ENCODE peak calls at places on chromosomes 3 and 15, in eight cellular contexts. O is mammary epithelial cell; Y is dorsolateral prefrontal cortex; G is HFF-Myc; S is CD8-positive, alpha-beta T cell; E is adrenal gland; T is GM23338; K is CD4-positive, CD25-positive, alpha-beta regulatory T cell. I is an unnamed sample.

GRCh38 chr15:94670436-94671034 is 439.2 kb downstream of the MCTP2 start:
- DNase-seq in E (no peak), O (peak; percentile 40), Y (no peak), G (peak; percentile 2), K (peak; percentile 6), S (no peak), T (peak; percentile 57), I (peak; percentile 15)

GRCh38 chr15:39685999-39686613 is 96.5 kb downstream of the FSIP1 start:
- DNase-seq in T (peak; percentile 83), G (no peak), E (peak; percentile 21), K (peak; percentile 52), S (no peak), Y (no peak), O (peak; percentile 36), I (no peak)

GRCh38 chr3:27847697-27848096 is 125.6 kb upstream of the EOMES start:
- DNase-seq in G (no peak), Y (no peak), K (no peak), S (no peak), E (no peak), T (no peak), O (no peak), I (no peak)

GRCh38 chr15:70348581-70349344 is 251.0 kb upstream of the TLE3 start:
- DNase-seq in O (peak; percentile 75), S (no peak), E (peak; percentile 64), G (no peak), T (no peak), K (no peak), Y (no peak), I (no peak)

GRCh38 chr3:73451276-73451973 is 173.3 kb downstream of the PDZRN3 start:
- DNase-seq in S (no peak), E (no peak), O (no peak), K (no peak), Y (no peak), G (no peak), T (no peak), I (no peak)

GRCh38 chr3:45506084-45506483 is 88.5 kb upstream of the LIMD1 start:
- DNase-seq in S (no peak), G (no peak), Y (no peak), E (no peak), K (no peak), O (no peak), T (no peak), I (no peak)

GRCh38 chr3:10309736-10310135 is 11.2 kb downstream of the SEC13 start:
- DNase-seq in S (no peak), G (no peak), O (no peak), K (no peak), T (no peak), E (no peak), Y (no peak), I (no peak)

GRCh38 chr3:139447486-139447885 is 28.8 kb downstream of the RBP2 start:
- DNase-seq in S (no peak), K (no peak), E (no peak), G (no peak), T (no peak), O (no peak), Y (no peak), I (no peak)

GRCh38 chr15:37978231-37978630 is 43.8 kb downstream of the TMCO5A start:
- DNase-seq in O (no peak), E (no peak), S (no peak), Y (no peak), G (no peak), K (no peak), T (no peak), I (no peak)

GRCh38 chr3:156787926-156788663 is 38.1 kb upstream of the LEKR1 start:
- DNase-seq in K (peak; percentile 30), O (peak; percentile 97), S (no peak), G (peak; percentile 87), T (no peak), E (no peak), Y (no peak), I (peak; percentile 82)

GRCh38 chr15:40302981-40303380 is 4.8 kb downstream of the PLCB2 start:
- DNase-seq in T (no peak), G (no peak), S (no peak), O (no peak), Y (no peak), K (no peak), E (no peak), I (no peak)

GRCh38 chr15:53513431-53513830 is 246.0 kb downstream of the WDR72 start:
- DNase-seq in S (no peak), O (no peak), G (no peak), Y (no peak), E (no peak), K (no peak), T (no peak), I (no peak)

GRCh38 chr3:42119558-42120355 is 28.6 kb downstream of the TRAK1 start:
- DNase-seq in G (no peak), K (no peak), Y (no peak), S (no peak), E (no peak), T (no peak), O (no peak), I (no peak)

GRCh38 chr3:29912600-29913288 is 631.9 kb downstream of the RBMS3 start:
- DNase-seq in G (no peak), Y (no peak), S (no peak), E (no peak), K (no peak), O (no peak), T (no peak), I (no peak)

GRCh38 chr3:15646924-15647511 is 45.5 kb downstream of the BTD start:
- DNase-seq in E (peak; percentile 78), O (peak; percentile 88), Y (no peak), T (no peak), K (no peak), G (peak; percentile 98), S (no peak), I (peak; percentile 95)

GRCh38 chr15:60962087-60962486 is 267.0 kb downstream of the RORA start:
- DNase-seq in E (no peak), T (no peak), G (no peak), Y (no peak), K (no peak), S (no peak), O (no peak), I (no peak)

GRCh38 chr15:61227269-61228024 is 1.7 kb downstream of the RORA start:
- DNase-seq in Y (no peak), T (peak; percentile 60), K (no peak), E (peak; percentile 61), G (peak; percentile 17), O (peak; percentile 52), S (no peak), I (no peak)

GRCh38 chr3:100518983-100519382 is 26.6 kb downstream of the TMEM45A start:
- DNase-seq in S (no peak), T (no peak), K (no peak), G (no peak), Y (no peak), E (no peak), O (peak; percentile 68), I (no peak)

GRCh38 chr3:32392530-32393302 is 1.1 kb downstream of the CMTM7 start:
- DNase-seq in Y (no peak), T (peak; percentile 38), G (no peak), K (peak; percentile 41), E (peak; percentile 64), S (no peak), O (peak; percentile 65), I (no peak)

GRCh38 chr3:103048371-103048722 is 613.5 kb downstream of the ZPLD1 start:
- DNase-seq in S (no peak), T (no peak), Y (no peak), K (no peak), O (no peak), G (no peak), E (no peak), I (peak; percentile 53)
- H3K4me3 ChIP-seq in S (no peak overlapping the region), T (no peak overlapping the region), Y (no peak overlapping the region), K (no peak overlapping the region), O (no peak overlapping the region), G (no peak overlapping the region), E (no peak overlapping the region), I (no peak overlapping the region)

GRCh38 chr3:71751602-71752001 is 2.1 kb upstream of the GPR27 start:
- DNase-seq in Y (no peak), S (no peak), G (no peak), E (no peak), K (no peak), O (no peak), T (no peak), I (no peak)

GRCh38 chr3:71759401-71759800 is 5.7 kb downstream of the GPR27 start:
- DNase-seq in E (no peak), G (no peak), S (no peak), Y (no peak), O (no peak), K (no peak), T (no peak), I (no peak)

GRCh38 chr3:71754610-71755253 is 1.1 kb downstream of the GPR27 start:
- DNase-seq in Y (no peak), G (no peak), T (peak; percentile 47), K (no peak), S (no peak), O (no peak), E (no peak), I (no peak)

GRCh38 chr3:71752911-71753715 is 542 bp upstream of the GPR27 start:
- DNase-seq in E (no peak), S (no peak), Y (no peak), K (no peak), G (no peak), O (no peak), T (peak; percentile 50), I (no peak)

GRCh38 chr3:71753716-71754609 is at the start of gene GPR27:
- DNase-seq in E (no peak), T (peak; percentile 57), G (no peak), S (no peak), Y (no peak), O (peak; percentile 35), K (peak; percentile 21), I (no peak)
- H3K4me3 ChIP-seq in E (no peak within 1 kb of the TSS), T (peak within 1 kb of the TSS; percentile 73), G (no peak within 1 kb of the TSS), S (peak within 1 kb of the TSS; percentile 33), Y (peak within 1 kb of the TSS; percentile 58), O (peak within 1 kb of the TSS; percentile 56), K (no peak within 1 kb of the TSS), I (peak within 1 kb of the TSS; percentile 44)

GRCh38 chr15:100973351-100974034 is 54.3 kb downstream of the LRRK1 start:
- DNase-seq in K (no peak), G (no peak), O (no peak), E (no peak), S (no peak), Y (no peak), T (peak; percentile 63), I (no peak)
- H3K4me3 ChIP-seq in K (no peak overlapping the region), G (no peak overlapping the region), O (no peak overlapping the region), E (no peak overlapping the region), S (no peak overlapping the region), Y (peak overlapping the region; percentile 49), T (peak overlapping the region; percentile 64), I (peak overlapping the region; percentile 58)

GRCh38 chr15:90529369-90530249 is at the start of gene CRTC3:
- DNase-seq in Y (peak; percentile 50), K (peak; percentile 67), G (no peak), S (peak; percentile 28), O (peak; percentile 35), E (peak; percentile 41), T (peak; percentile 48), I (no peak)
- H3K4me3 ChIP-seq in Y (peak within 1 kb of the TSS; percentile 86), K (peak within 1 kb of the TSS; percentile 88), G (peak within 1 kb of the TSS; percentile 87), S (peak within 1 kb of the TSS; percentile 83), O (peak within 1 kb of the TSS; percentile 67), E (peak within 1 kb of the TSS; percentile 82), T (peak within 1 kb of the TSS; percentile 79), I (peak within 1 kb of the TSS; percentile 92)

DNA sequence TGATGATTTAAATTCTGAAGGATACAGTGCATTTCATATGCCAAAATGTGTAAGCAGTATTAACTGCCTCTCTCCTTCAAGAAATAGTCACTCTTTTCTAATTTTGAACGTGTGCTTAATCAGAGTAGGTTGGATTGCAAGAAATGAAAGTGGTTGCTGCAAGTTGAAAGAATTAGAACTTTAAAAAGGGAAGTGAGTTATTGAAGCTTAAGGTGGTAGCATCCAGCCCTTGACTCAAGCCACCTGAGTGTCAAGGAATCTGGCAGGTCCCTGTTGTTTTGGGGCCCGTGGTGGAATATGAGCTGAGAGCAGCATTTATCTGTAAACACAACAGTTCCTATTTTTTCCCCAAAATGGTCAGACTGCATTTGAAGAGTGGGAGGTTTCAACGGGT is 1.7 kb downstream of the ITPR1 start:
- DNase-seq in O (no peak), K (no peak), Y (no peak), E (no peak), G (no peak), S (no peak), T (no peak), I (no peak)
- H3K4me3 ChIP-seq in O (peak overlapping the region; percentile 83), K (peak overlapping the region; percentile 84), Y (peak overlapping the region; percentile 89), E (no peak overlapping the region), G (peak overlapping the region; percentile 78), S (peak overlapping the region; percentile 97), T (peak overlapping the region; percentile 86), I (peak overlapping the region; percentile 83)